ENCODE peak calls at places on chromosomes 12 and 14, in ten cellular contexts. One of them, this sample, is unnamed.
A peak's percentile ranks its signal among the peaks of the same experiment; 100 is the strongest.

GRCh38 chr14:38208825-38209562 is 1.3 kb downstream of the SSTR1 start:
- DNase-seq in pulmonary artery endothelial cell: no peak
- DNase-seq in RPMI7951: no peak
- DNase-seq in OCI-LY7: no peak
- DNase-seq in GM10248: no peak
- DNase-seq in HTR-8/SVneo: peak; percentile 28
- DNase-seq in body of pancreas: peak; percentile 86
- DNase-seq in CD8-positive, alpha-beta memory T cell: no peak
- DNase-seq in endothelial cell: peak; percentile 62
- DNase-seq in activated T-cell treated with anti-CD3 and anti-CD28 coated beads for 1 hour: no peak
- DNase-seq in this sample: no peak

GRCh38 chr12:68963456-68963859 is 30.5 kb upstream of the CPM start:
- DNase-seq in activated T-cell treated with anti-CD3 and anti-CD28 coated beads for 1 hour: no peak
- DNase-seq in HTR-8/SVneo: no peak
- DNase-seq in body of pancreas: no peak
- DNase-seq in CD8-positive, alpha-beta memory T cell: no peak
- DNase-seq in RPMI7951: no peak
- DNase-seq in OCI-LY7: no peak
- DNase-seq in pulmonary artery endothelial cell: no peak
- DNase-seq in GM10248: no peak
- DNase-seq in endothelial cell: no peak
- DNase-seq in this sample: peak; percentile 32

GRCh38 chr14:37695836-37696235 is 100.4 kb downstream of the TTC6 start:
- DNase-seq in endothelial cell: no peak
- DNase-seq in pulmonary artery endothelial cell: no peak
- DNase-seq in GM10248: no peak
- DNase-seq in OCI-LY7: no peak
- DNase-seq in RPMI7951: no peak
- DNase-seq in CD8-positive, alpha-beta memory T cell: no peak
- DNase-seq in activated T-cell treated with anti-CD3 and anti-CD28 coated beads for 1 hour: no peak
- DNase-seq in body of pancreas: no peak
- DNase-seq in HTR-8/SVneo: no peak
- DNase-seq in this sample: no peak

GRCh38 chr12:89433634-89434033 is 81.3 kb upstream of the DUSP6 start:
- DNase-seq in GM10248: no peak
- DNase-seq in CD8-positive, alpha-beta memory T cell: no peak
- DNase-seq in OCI-LY7: no peak
- DNase-seq in body of pancreas: no peak
- DNase-seq in HTR-8/SVneo: no peak
- DNase-seq in pulmonary artery endothelial cell: no peak
- DNase-seq in activated T-cell treated with anti-CD3 and anti-CD28 coated beads for 1 hour: no peak
- DNase-seq in endothelial cell: no peak
- DNase-seq in RPMI7951: peak; percentile 66
- DNase-seq in this sample: no peak

GRCh38 chr12:131559517-131560516 is 151.1 kb upstream of the SFSWAP start:
- DNase-seq in CD8-positive, alpha-beta memory T cell: no peak
- DNase-seq in activated T-cell treated with anti-CD3 and anti-CD28 coated beads for 1 hour: no peak
- DNase-seq in RPMI7951: no peak
- DNase-seq in OCI-LY7: peak; percentile 41
- DNase-seq in GM10248: no peak
- DNase-seq in HTR-8/SVneo: no peak
- DNase-seq in body of pancreas: no peak
- DNase-seq in pulmonary artery endothelial cell: no peak
- DNase-seq in endothelial cell: no peak
- DNase-seq in this sample: no peak

GRCh38 chr14:45426685-45427282 is 173.8 kb upstream of the MIS18BP1 start:
- DNase-seq in GM10248: peak; percentile 29
- DNase-seq in HTR-8/SVneo: peak; percentile 29
- DNase-seq in endothelial cell: no peak
- DNase-seq in CD8-positive, alpha-beta memory T cell: no peak
- DNase-seq in activated T-cell treated with anti-CD3 and anti-CD28 coated beads for 1 hour: no peak
- DNase-seq in body of pancreas: no peak
- DNase-seq in RPMI7951: peak; percentile 34
- DNase-seq in pulmonary artery endothelial cell: no peak
- DNase-seq in OCI-LY7: peak; percentile 54
- DNase-seq in this sample: peak; percentile 60

GRCh38 chr12:124655317-124656213 is 88.2 kb upstream of the NCOR2 start:
- DNase-seq in GM10248: no peak
- DNase-seq in HTR-8/SVneo: peak; percentile 49
- DNase-seq in OCI-LY7: no peak
- DNase-seq in pulmonary artery endothelial cell: peak; percentile 47
- DNase-seq in RPMI7951: peak; percentile 84
- DNase-seq in activated T-cell treated with anti-CD3 and anti-CD28 coated beads for 1 hour: no peak
- DNase-seq in endothelial cell: no peak
- DNase-seq in CD8-positive, alpha-beta memory T cell: no peak
- DNase-seq in body of pancreas: peak; percentile 32
- DNase-seq in this sample: peak; percentile 84

GRCh38 chr12:104243551-104243950 is 28.0 kb downstream of the TXNRD1 start:
- DNase-seq in OCI-LY7: no peak
- DNase-seq in endothelial cell: no peak
- DNase-seq in HTR-8/SVneo: no peak
- DNase-seq in GM10248: no peak
- DNase-seq in pulmonary artery endothelial cell: no peak
- DNase-seq in CD8-positive, alpha-beta memory T cell: no peak
- DNase-seq in body of pancreas: no peak
- DNase-seq in activated T-cell treated with anti-CD3 and anti-CD28 coated beads for 1 hour: no peak
- DNase-seq in RPMI7951: peak; percentile 10
- DNase-seq in this sample: no peak

GRCh38 chr12:49767333-49767732 is 26.0 kb downstream of the TMBIM6 start:
- DNase-seq in HTR-8/SVneo: no peak
- DNase-seq in pulmonary artery endothelial cell: no peak
- DNase-seq in endothelial cell: no peak
- DNase-seq in CD8-positive, alpha-beta memory T cell: no peak
- DNase-seq in RPMI7951: peak; percentile 31
- DNase-seq in body of pancreas: no peak
- DNase-seq in GM10248: no peak
- DNase-seq in OCI-LY7: no peak
- DNase-seq in activated T-cell treated with anti-CD3 and anti-CD28 coated beads for 1 hour: no peak
- DNase-seq in this sample: peak; percentile 13

GRCh38 chr12:52870361-52871290 is 21.8 kb upstream of the KRT78 start:
- DNase-seq in RPMI7951: peak; percentile 28
- DNase-seq in pulmonary artery endothelial cell: no peak
- DNase-seq in CD8-positive, alpha-beta memory T cell: peak; percentile 69
- DNase-seq in endothelial cell: peak; percentile 87
- DNase-seq in activated T-cell treated with anti-CD3 and anti-CD28 coated beads for 1 hour: peak; percentile 83
- DNase-seq in GM10248: peak; percentile 79
- DNase-seq in OCI-LY7: peak; percentile 65
- DNase-seq in HTR-8/SVneo: peak; percentile 68
- DNase-seq in body of pancreas: peak; percentile 78
- DNase-seq in this sample: peak; percentile 79

GRCh38 chr14:67622675-67623074 is 3.0 kb downstream of the ARG2 start:
- DNase-seq in HTR-8/SVneo: peak; percentile 91
- DNase-seq in activated T-cell treated with anti-CD3 and anti-CD28 coated beads for 1 hour: no peak
- DNase-seq in body of pancreas: peak; percentile 13
- DNase-seq in OCI-LY7: peak; percentile 35
- DNase-seq in endothelial cell: peak; percentile 54
- DNase-seq in CD8-positive, alpha-beta memory T cell: no peak
- DNase-seq in GM10248: no peak
- DNase-seq in pulmonary artery endothelial cell: peak; percentile 87
- DNase-seq in RPMI7951: peak; percentile 84
- DNase-seq in this sample: peak; percentile 78

GRCh38 chr12:66195242-66195641 is 6.2 kb downstream of the IRAK3 start:
- DNase-seq in OCI-LY7: no peak
- DNase-seq in endothelial cell: no peak
- DNase-seq in RPMI7951: peak; percentile 5
- DNase-seq in CD8-positive, alpha-beta memory T cell: no peak
- DNase-seq in GM10248: no peak
- DNase-seq in body of pancreas: no peak
- DNase-seq in pulmonary artery endothelial cell: no peak
- DNase-seq in HTR-8/SVneo: no peak
- DNase-seq in activated T-cell treated with anti-CD3 and anti-CD28 coated beads for 1 hour: no peak
- DNase-seq in this sample: no peak

GRCh38 chr14:23294734-23295561 is 7.7 kb downstream of the PPP1R3E start:
- DNase-seq in CD8-positive, alpha-beta memory T cell: peak; percentile 41
- DNase-seq in endothelial cell: peak; percentile 49
- DNase-seq in GM10248: no peak
- DNase-seq in pulmonary artery endothelial cell: no peak
- DNase-seq in body of pancreas: peak; percentile 72
- DNase-seq in HTR-8/SVneo: no peak
- DNase-seq in OCI-LY7: peak; percentile 84
- DNase-seq in activated T-cell treated with anti-CD3 and anti-CD28 coated beads for 1 hour: peak; percentile 40
- DNase-seq in RPMI7951: peak; percentile 49
- DNase-seq in this sample: peak; percentile 75

This sample was measured in KBM-7.